ENCODE peak calls at places on chromosomes 12 and 14, in nine cellular contexts. H is pancreas; D is activated CD4-positive, alpha-beta T cell treated with anti-CD3 and anti-CD28 coated beads, Interleukin-2, amount 50 U/mL, for 24 hours; E is RWPE1; Q is NCI-H460; S is stimulated activated CD4-positive, alpha-beta T cell treated with anti-CD3 and anti-CD28 coated beads, TNF-alpha, amount 100 ng/mL, for 4 hours; L is uterus; K is natural killer cell; M is MCF 10A. B is an unnamed sample.
A peak's percentile ranks its signal among the peaks of the same experiment; 100 is the strongest.

GRCh38 chr12:31321565-31322228 is 4.3 kb downstream of the SINHCAF start:
- DNase-seq in H (no peak), D (no peak), E (no peak), Q (no peak), S (no peak), L (no peak), K (no peak), M (no peak), B (no peak)

GRCh38 chr14:21902561-21903199 is 229.1 kb upstream of the OR4E1 start:
- DNase-seq in H (no peak), D (no peak), E (no peak), Q (no peak), S (no peak), L (no peak), K (peak; percentile 25), M (peak; percentile 3), B (no peak)

GRCh38 chr12:100741084-100741711 is 53.4 kb upstream of the ANO4 start:
- DNase-seq in H (no peak), D (peak; percentile 3), E (peak; percentile 48), Q (peak; percentile 46), S (no peak), L (no peak), K (no peak), M (peak; percentile 37), B (peak; percentile 22)

GRCh38 chr12:27549801-27550652 is 26.0 kb downstream of the PPFIBP1 start:
- DNase-seq in H (peak; percentile 74), D (no peak), E (peak; percentile 72), Q (peak; percentile 95), S (no peak), L (peak; percentile 88), K (no peak), M (peak; percentile 98), B (peak; percentile 90)

GRCh38 chr12:68785358-68785757 is 22.6 kb upstream of the MDM2 start:
- DNase-seq in H (no peak), D (no peak), E (peak; percentile 34), Q (no peak), S (no peak), L (no peak), K (no peak), M (no peak), B (no peak)

GRCh38 chr14:95442016-95442632 is 74.3 kb downstream of the SYNE3 start:
- DNase-seq in H (no peak), D (no peak), E (no peak), Q (no peak), S (no peak), L (no peak), K (no peak), M (no peak), B (no peak)

GRCh38 chr12:12467701-12468218 is 94.9 kb downstream of the DUSP16 start:
- DNase-seq in H (no peak), D (no peak), E (no peak), Q (no peak), S (peak; percentile 26), L (no peak), K (no peak), M (no peak), B (no peak)

GRCh38 chr14:83463500-83464098 is 1929.9 kb upstream of the SEL1L start:
- DNase-seq in H (no peak), D (no peak), E (peak; percentile 9), Q (peak; percentile 47), S (no peak), L (no peak), K (no peak), M (peak; percentile 82), B (peak; percentile 23)

GRCh38 chr12:12755923-12756322 is 29.5 kb upstream of the APOLD1 start:
- DNase-seq in H (no peak), D (no peak), E (no peak), Q (no peak), S (no peak), L (no peak), K (no peak), M (no peak), B (no peak)

GRCh38 chr14:85991156-85991555 is 461.2 kb downstream of the FLRT2 start:
- DNase-seq in H (no peak), D (no peak), E (no peak), Q (no peak), S (no peak), L (no peak), K (no peak), M (peak; percentile 3), B (no peak)

GRCh38 chr14:100662850-100663527 is 63.7 kb upstream of the DLK1 start:
- DNase-seq in H (peak; percentile 70), D (peak; percentile 45), E (peak; percentile 67), Q (peak; percentile 69), S (peak; percentile 14), L (peak; percentile 72), K (peak; percentile 57), M (peak; percentile 76), B (peak; percentile 67)

GRCh38 chr14:61355892-61356325 is 34.5 kb downstream of the PRKCH start:
- DNase-seq in H (no peak), D (peak; percentile 63), E (peak; percentile 91), Q (peak; percentile 60), S (peak; percentile 41), L (peak; percentile 18), K (no peak), M (peak; percentile 96), B (peak; percentile 98)

GRCh38 chr12:116194935-116195431 is 82.5 kb downstream of the MED13L start:
- DNase-seq in H (no peak), D (peak; percentile 49), E (no peak), Q (no peak), S (peak; percentile 34), L (no peak), K (peak; percentile 45), M (no peak), B (no peak)

GRCh38 chr12:101480849-101481248 is 5.7 kb downstream of the SPIC start:
- DNase-seq in H (no peak), D (no peak), E (no peak), Q (no peak), S (no peak), L (no peak), K (no peak), M (no peak), B (no peak)

GRCh38 chr14:38774162-38774561 is 328.9 kb downstream of the SEC23A start:
- DNase-seq in H (no peak), D (no peak), E (no peak), Q (no peak), S (no peak), L (no peak), K (no peak), M (no peak), B (no peak)